ENCODE peak calls at places on chromosomes 4 and X, in six cellular contexts. One of them, this sample, is unnamed.
A peak's percentile ranks its signal among the peaks of the same experiment; 100 is the strongest.

GRCh38 chr4:24885342-24885741 is 27.5 kb downstream of the CCDC149 start:
- DNase-seq in dorsolateral prefrontal cortex: peak; percentile 80
- DNase-seq in PC-3: no peak
- DNase-seq in MCF 10A: no peak
- DNase-seq in fibroblast of lung: peak; percentile 39
- DNase-seq in osteocyte: no peak
- DNase-seq in this sample: no peak

GRCh38 chr4:142683997-142684396 is 162.1 kb downstream of the INPP4B start:
- DNase-seq in dorsolateral prefrontal cortex: no peak
- DNase-seq in PC-3: peak; percentile 33
- DNase-seq in MCF 10A: peak; percentile 16
- DNase-seq in fibroblast of lung: no peak
- DNase-seq in osteocyte: no peak
- DNase-seq in this sample: no peak

GRCh38 chr4:6546681-6547447 is 28.1 kb upstream of the MAN2B2 start:
- DNase-seq in dorsolateral prefrontal cortex: no peak
- DNase-seq in PC-3: peak; percentile 66
- DNase-seq in MCF 10A: peak; percentile 75
- DNase-seq in fibroblast of lung: peak; percentile 58
- DNase-seq in osteocyte: no peak
- DNase-seq in this sample: peak; percentile 76

GRCh38 chr4:75995727-75996126 is 5.0 kb upstream of the SDAD1 start:
- DNase-seq in dorsolateral prefrontal cortex: no peak
- DNase-seq in PC-3: peak; percentile 73
- DNase-seq in MCF 10A: peak; percentile 66
- DNase-seq in fibroblast of lung: peak; percentile 39
- DNase-seq in osteocyte: no peak
- DNase-seq in this sample: peak; percentile 70

GRCh38 chr4:102263024-102263787 is 82.1 kb downstream of the SLC39A8 start:
- DNase-seq in dorsolateral prefrontal cortex: no peak
- DNase-seq in PC-3: peak; percentile 80
- DNase-seq in MCF 10A: peak; percentile 58
- DNase-seq in fibroblast of lung: peak; percentile 64
- DNase-seq in osteocyte: no peak
- DNase-seq in this sample: peak; percentile 79

GRCh38 chr4:8261851-8262535 is 7.6 kb upstream of the HTRA3 start:
- DNase-seq in dorsolateral prefrontal cortex: no peak
- DNase-seq in PC-3: no peak
- DNase-seq in MCF 10A: no peak
- DNase-seq in fibroblast of lung: peak; percentile 84
- DNase-seq in osteocyte: no peak
- DNase-seq in this sample: no peak

GRCh38 chr4:26792639-26793038 is 68.0 kb upstream of the STIM2 start:
- DNase-seq in dorsolateral prefrontal cortex: no peak
- DNase-seq in PC-3: no peak
- DNase-seq in MCF 10A: no peak
- DNase-seq in fibroblast of lung: no peak
- DNase-seq in osteocyte: no peak
- DNase-seq in this sample: no peak

GRCh38 chr4:109026588-109026987 is 263.7 kb upstream of the ETNPPL start:
- DNase-seq in dorsolateral prefrontal cortex: no peak
- DNase-seq in PC-3: no peak
- DNase-seq in MCF 10A: no peak
- DNase-seq in fibroblast of lung: peak; percentile 49
- DNase-seq in osteocyte: no peak
- DNase-seq in this sample: peak; percentile 13

GRCh38 chrX:46433892-46434291 is 111.3 kb downstream of the ZNF674 start:
- DNase-seq in dorsolateral prefrontal cortex: no peak
- DNase-seq in PC-3: no peak
- DNase-seq in MCF 10A: no peak
- DNase-seq in fibroblast of lung: peak; percentile 30
- DNase-seq in osteocyte: no peak
- DNase-seq in this sample: no peak

GRCh38 chrX:19462231-19462630 is 53.1 kb downstream of the MAP3K15 start:
- DNase-seq in dorsolateral prefrontal cortex: no peak
- DNase-seq in PC-3: no peak
- DNase-seq in MCF 10A: no peak
- DNase-seq in fibroblast of lung: no peak
- DNase-seq in osteocyte: no peak
- DNase-seq in this sample: no peak

GRCh38 chrX:45274576-45274975 is 73.9 kb upstream of the DIPK2B start:
- DNase-seq in dorsolateral prefrontal cortex: no peak
- DNase-seq in PC-3: peak; percentile 40
- DNase-seq in MCF 10A: no peak
- DNase-seq in fibroblast of lung: peak; percentile 55
- DNase-seq in osteocyte: no peak
- DNase-seq in this sample: peak; percentile 0

GRCh38 chrX:73390628-73391567 is 56.0 kb upstream of the CDX4 start:
- DNase-seq in dorsolateral prefrontal cortex: no peak
- DNase-seq in PC-3: no peak
- DNase-seq in MCF 10A: no peak
- DNase-seq in fibroblast of lung: no peak
- DNase-seq in osteocyte: peak; percentile 65
- DNase-seq in this sample: no peak

GRCh38 chrX:30661228-30661627 is 8.0 kb downstream of the GK start:
- DNase-seq in dorsolateral prefrontal cortex: no peak
- DNase-seq in PC-3: no peak
- DNase-seq in MCF 10A: no peak
- DNase-seq in fibroblast of lung: no peak
- DNase-seq in osteocyte: no peak
- DNase-seq in this sample: no peak

GRCh38 chr4:8700576-8700975 is 108.0 kb downstream of the CPZ start:
- DNase-seq in dorsolateral prefrontal cortex: no peak
- DNase-seq in PC-3: no peak
- DNase-seq in MCF 10A: no peak
- DNase-seq in fibroblast of lung: no peak
- DNase-seq in osteocyte: peak; percentile 79
- DNase-seq in this sample: no peak

GRCh38 chr4:138374947-138375346 is 132.8 kb upstream of the SLC7A11 start:
- DNase-seq in dorsolateral prefrontal cortex: no peak
- DNase-seq in PC-3: no peak
- DNase-seq in MCF 10A: no peak
- DNase-seq in fibroblast of lung: no peak
- DNase-seq in osteocyte: no peak
- DNase-seq in this sample: no peak

GRCh38 chr4:128812360-128812958 is 3.0 kb downstream of the JADE1 start:
- DNase-seq in dorsolateral prefrontal cortex: no peak
- DNase-seq in PC-3: peak; percentile 52
- DNase-seq in MCF 10A: peak; percentile 66
- DNase-seq in fibroblast of lung: peak; percentile 81
- DNase-seq in osteocyte: no peak
- DNase-seq in this sample: peak; percentile 69

GRCh38 chr4:101103381-101104142 is 243.8 kb downstream of the PPP3CA start:
- DNase-seq in dorsolateral prefrontal cortex: no peak
- DNase-seq in PC-3: no peak
- DNase-seq in MCF 10A: no peak
- DNase-seq in fibroblast of lung: no peak
- DNase-seq in osteocyte: no peak
- DNase-seq in this sample: no peak

GRCh38 chr4:42282081-42282901 is 115.0 kb upstream of the SHISA3 start:
- DNase-seq in dorsolateral prefrontal cortex: peak; percentile 49
- DNase-seq in PC-3: peak; percentile 89
- DNase-seq in MCF 10A: peak; percentile 86
- DNase-seq in fibroblast of lung: peak; percentile 30
- DNase-seq in osteocyte: no peak
- DNase-seq in this sample: peak; percentile 73

GRCh38 chr4:153513596-153513995 is 47.4 kb downstream of the TMEM131L start:
- DNase-seq in dorsolateral prefrontal cortex: no peak
- DNase-seq in PC-3: peak; percentile 52
- DNase-seq in MCF 10A: peak; percentile 20
- DNase-seq in fibroblast of lung: no peak
- DNase-seq in osteocyte: no peak
- DNase-seq in this sample: no peak

GRCh38 chrX:48794993-48795501 is 6.8 kb upstream of the HDAC6 start:
- DNase-seq in dorsolateral prefrontal cortex: no peak
- DNase-seq in PC-3: peak; percentile 61
- DNase-seq in MCF 10A: peak; percentile 56
- DNase-seq in fibroblast of lung: peak; percentile 68
- DNase-seq in osteocyte: no peak
- DNase-seq in this sample: peak; percentile 49

GRCh38 chr4:109302366-109303140 is at the start of gene COL25A1:
- DNase-seq in dorsolateral prefrontal cortex: peak; percentile 46
- DNase-seq in PC-3: no peak
- DNase-seq in MCF 10A: no peak
- DNase-seq in fibroblast of lung: peak; percentile 66
- DNase-seq in osteocyte: peak; percentile 84
- DNase-seq in this sample: peak; percentile 41

GRCh38 chrX:63855896-63856295 is 70.9 kb upstream of the ARHGEF9 start:
- DNase-seq in dorsolateral prefrontal cortex: no peak
- DNase-seq in PC-3: no peak
- DNase-seq in MCF 10A: no peak
- DNase-seq in fibroblast of lung: peak; percentile 32
- DNase-seq in osteocyte: no peak
- DNase-seq in this sample: peak; percentile 13

GRCh38 chr4:153705743-153706468 is 21.8 kb downstream of the TLR2 start:
- DNase-seq in dorsolateral prefrontal cortex: no peak
- DNase-seq in PC-3: no peak
- DNase-seq in MCF 10A: no peak
- DNase-seq in fibroblast of lung: no peak
- DNase-seq in osteocyte: no peak
- DNase-seq in this sample: no peak

DNA sequence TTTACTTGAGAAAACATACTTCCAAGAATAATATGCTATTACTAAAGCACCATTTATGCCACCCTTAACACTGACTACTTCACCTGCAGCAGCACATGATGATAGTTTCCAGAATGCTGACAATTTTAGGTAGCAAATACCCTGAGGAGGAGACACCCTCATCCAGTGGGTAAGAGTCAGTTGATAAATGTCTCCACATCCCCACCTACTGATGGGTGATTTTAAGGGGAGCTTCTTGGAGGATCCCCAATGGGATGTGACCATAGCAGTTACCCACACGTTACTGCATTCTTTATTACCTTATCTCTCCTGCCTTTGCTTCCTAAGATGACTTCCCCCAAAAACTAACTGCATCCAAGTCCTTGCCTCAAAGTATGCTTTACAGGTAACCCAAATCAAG is 131.2 kb upstream of the SMARCAD1 start:
- DNase-seq in dorsolateral prefrontal cortex: no peak
- DNase-seq in PC-3: no peak
- DNase-seq in MCF 10A: no peak
- DNase-seq in fibroblast of lung: no peak
- DNase-seq in osteocyte: no peak
- DNase-seq in this sample: no peak
- TF ChIP-seq CTCF in dorsolateral prefrontal cortex: no peak
- TF ChIP-seq CTCF in PC-3: no peak
- TF ChIP-seq CTCF in MCF 10A: no peak
- TF ChIP-seq CTCF in fibroblast of lung: no peak
- TF ChIP-seq CTCF in osteocyte: no peak
- TF ChIP-seq CTCF in this sample: no peak

DNA sequence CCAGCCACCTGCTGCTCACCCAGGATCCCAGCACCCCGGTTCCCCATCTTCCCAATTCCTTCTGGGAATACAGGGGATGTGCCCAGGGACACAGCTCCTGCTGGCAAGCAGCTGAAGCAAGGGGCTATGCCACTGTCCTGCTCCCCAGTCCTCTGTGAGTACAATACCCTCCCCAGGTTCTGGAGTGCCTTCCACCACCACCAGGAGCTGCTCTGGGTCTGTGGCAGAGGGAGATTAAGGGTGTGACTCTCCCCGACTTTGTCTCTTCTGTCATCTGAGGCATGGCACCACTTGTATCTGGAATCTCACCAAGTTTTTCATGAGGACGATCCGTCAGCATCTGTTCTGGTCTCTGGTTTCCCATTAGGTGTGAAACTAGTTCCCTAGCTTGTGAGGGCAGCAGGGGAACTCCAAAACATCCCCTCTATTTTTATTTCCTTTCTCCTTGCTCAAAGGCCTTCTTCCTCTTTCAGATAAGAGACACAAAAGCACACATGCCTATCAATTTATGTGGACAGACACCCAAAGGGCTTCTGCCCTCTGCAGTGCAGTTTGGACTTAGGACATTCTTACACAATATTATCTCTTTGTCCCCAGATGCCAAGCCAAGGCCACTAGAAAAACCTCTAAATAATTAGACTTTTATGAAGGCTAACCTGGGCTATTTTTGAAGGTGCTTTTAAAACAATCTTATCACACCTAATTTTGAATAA is 26.8 kb downstream of the MGST2 start:
- DNase-seq in dorsolateral prefrontal cortex: no peak
- DNase-seq in PC-3: no peak
- DNase-seq in MCF 10A: no peak
- DNase-seq in fibroblast of lung: no peak
- DNase-seq in osteocyte: no peak
- DNase-seq in this sample: peak; percentile 36
- TF ChIP-seq CTCF in dorsolateral prefrontal cortex: no peak
- TF ChIP-seq CTCF in PC-3: no peak
- TF ChIP-seq CTCF in MCF 10A: no peak
- TF ChIP-seq CTCF in fibroblast of lung: no peak
- TF ChIP-seq CTCF in osteocyte: no peak
- TF ChIP-seq CTCF in this sample: peak; percentile 64

GRCh38 chr4:184722798-184723197 is 11.1 kb downstream of the CENPU start:
- DNase-seq in dorsolateral prefrontal cortex: no peak
- DNase-seq in PC-3: peak; percentile 15
- DNase-seq in MCF 10A: no peak
- DNase-seq in fibroblast of lung: no peak
- DNase-seq in osteocyte: no peak
- DNase-seq in this sample: peak; percentile 10
- TF ChIP-seq CTCF in dorsolateral prefrontal cortex: no peak
- TF ChIP-seq CTCF in PC-3: peak; percentile 29
- TF ChIP-seq CTCF in MCF 10A: no peak
- TF ChIP-seq CTCF in fibroblast of lung: no peak
- TF ChIP-seq CTCF in osteocyte: no peak
- TF ChIP-seq CTCF in this sample: peak; percentile 35

GRCh38 chrX:72021975-72022374 is 109.7 kb downstream of the RTL5 start:
- DNase-seq in dorsolateral prefrontal cortex: no peak
- DNase-seq in PC-3: peak; percentile 26
- DNase-seq in MCF 10A: peak; percentile 53
- DNase-seq in fibroblast of lung: no peak
- DNase-seq in osteocyte: peak; percentile 65
- DNase-seq in this sample: no peak
- TF ChIP-seq CTCF in dorsolateral prefrontal cortex: peak; percentile 18
- TF ChIP-seq CTCF in PC-3: peak; percentile 62
- TF ChIP-seq CTCF in MCF 10A: peak; percentile 29
- TF ChIP-seq CTCF in fibroblast of lung: peak; percentile 31
- TF ChIP-seq CTCF in osteocyte: peak; percentile 55
- TF ChIP-seq CTCF in this sample: peak; percentile 30

GRCh38 chrX:7074135-7074907 is 73.2 kb upstream of the STS start:
- DNase-seq in dorsolateral prefrontal cortex: no peak
- DNase-seq in PC-3: no peak
- DNase-seq in MCF 10A: no peak
- DNase-seq in fibroblast of lung: no peak
- DNase-seq in osteocyte: no peak
- DNase-seq in this sample: peak; percentile 84
- TF ChIP-seq CTCF in dorsolateral prefrontal cortex: no peak
- TF ChIP-seq CTCF in PC-3: no peak
- TF ChIP-seq CTCF in MCF 10A: no peak
- TF ChIP-seq CTCF in fibroblast of lung: no peak
- TF ChIP-seq CTCF in osteocyte: peak; percentile 28
- TF ChIP-seq CTCF in this sample: no peak

GRCh38 chrX:44203791-44204190 is 139.7 kb downstream of the EFHC2 start:
- DNase-seq in dorsolateral prefrontal cortex: no peak
- DNase-seq in PC-3: peak; percentile 60
- DNase-seq in MCF 10A: peak; percentile 8
- DNase-seq in fibroblast of lung: no peak
- DNase-seq in osteocyte: no peak
- DNase-seq in this sample: peak; percentile 14
- TF ChIP-seq CTCF in dorsolateral prefrontal cortex: no peak
- TF ChIP-seq CTCF in PC-3: peak; percentile 69
- TF ChIP-seq CTCF in MCF 10A: no peak
- TF ChIP-seq CTCF in fibroblast of lung: no peak
- TF ChIP-seq CTCF in osteocyte: no peak
- TF ChIP-seq CTCF in this sample: peak; percentile 18